ENCODE peak calls at places on chromosomes 16 and 17, in five cellular contexts. Y is fibroblast of lung, F is naive B cell, B is endodermal cell, I is Ammon's horn. N is an unnamed sample.

GRCh38 chr16:4313563-4314531 is 2.0 kb upstream of the GLIS2 start:
- DNase-seq in Y (peak), F (no peak), B (peak), I (no peak), N (no peak)

GRCh38 chr17:48262982-48263586 is 155.5 kb downstream of the SNX11 start:
- DNase-seq in Y (peak), F (no peak), B (no peak), I (no peak), N (no peak)

GRCh38 chr16:3458278-3458851 is 14.9 kb downstream of the NAA60 start:
- DNase-seq in Y (peak), F (no peak), B (peak), I (no peak), N (peak)

GRCh38 chr17:18916816-18917496 is 35.0 kb upstream of the SLC5A10 start:
- DNase-seq in Y (no peak), F (no peak), B (no peak), I (no peak), N (no peak)

GRCh38 chr17:73211745-73212144 is 18.9 kb downstream of the COG1 start:
- DNase-seq in Y (no peak), F (no peak), B (no peak), I (no peak), N (no peak)

GRCh38 chr16:12819126-12820117 is 15.7 kb upstream of the CPPED1 start:
- DNase-seq in Y (peak), F (peak), B (peak), I (peak), N (peak)

GRCh38 chr17:81015135-81015534 is 19.8 kb upstream of the BAIAP2 start:
- DNase-seq in Y (no peak), F (no peak), B (no peak), I (no peak), N (no peak)

GRCh38 chr16:10625595-10626357 is 45.4 kb upstream of the EMP2 start:
- DNase-seq in Y (peak), F (no peak), B (no peak), I (no peak), N (no peak)

GRCh38 chr17:42900460-42901331 is at the start of gene G6PC1:
- DNase-seq in Y (no peak), F (no peak), B (no peak), I (no peak), N (no peak)

GRCh38 chr16:85393674-85394510 is 219.2 kb upstream of the GSE1 start:
- DNase-seq in Y (peak), F (peak), B (peak), I (no peak), N (no peak)

GRCh38 chr16:46961373-46962353 is 11.8 kb downstream of the DNAJA2 start:
- DNase-seq in Y (no peak), F (peak), B (no peak), I (peak), N (no peak)

GRCh38 chr16:386641-387156 is 4.9 kb upstream of the PGAP6 start:
- DNase-seq in Y (peak), F (no peak), B (no peak), I (peak), N (peak)

GRCh38 chr17:5437721-5438317 is 1.1 kb downstream of the C1QBP start:
- DNase-seq in Y (no peak), F (no peak), B (no peak), I (no peak), N (no peak)

GRCh38 chr17:51853857-51854256 is 304.7 kb downstream of the CA10 start:
- DNase-seq in Y (no peak), F (no peak), B (no peak), I (no peak), N (peak)

GRCh38 chr16:67460961-67461360 is 20.0 kb downstream of the ATP6V0D1 start:
- DNase-seq in Y (no peak), F (no peak), B (no peak), I (no peak), N (no peak)

GRCh38 chr17:81160306-81160705 is 5.0 kb upstream of the PVALEF start:
- DNase-seq in Y (no peak), F (no peak), B (no peak), I (no peak), N (no peak)

GRCh38 chr16:20612551-20613470 is 36.6 kb upstream of the ACSM2B start:
- DNase-seq in Y (no peak), F (no peak), B (no peak), I (peak), N (peak)

GRCh38 chr17:3965123-3965800 is 1.0 kb upstream of the ATP2A3 start:
- DNase-seq in Y (peak), F (peak), B (peak), I (peak), N (peak)

GRCh38 chr16:31427441-31428276 is 501 bp downstream of the COX6A2 start:
- DNase-seq in Y (peak), F (peak), B (peak), I (peak), N (peak)

GRCh38 chr16:69276143-69277115 is 34.7 kb upstream of the VPS4A start:
- DNase-seq in Y (peak), F (no peak), B (no peak), I (peak), N (no peak)

GRCh38 chr16:55052335-55053070 is 121.8 kb downstream of the IRX5 start:
- DNase-seq in Y (no peak), F (no peak), B (peak), I (no peak), N (no peak)

GRCh38 chr17:9370464-9370863 is 205.2 kb downstream of the STX8 start:
- DNase-seq in Y (peak), F (no peak), B (no peak), I (no peak), N (peak)

GRCh38 chr17:44971776-44972483 is 3.8 kb upstream of the C1QL1 start:
- DNase-seq in Y (peak), F (no peak), B (peak), I (peak), N (no peak)

GRCh38 chr17:50147841-50148225 is 2.6 kb downstream of the PPP1R9B start:
- DNase-seq in Y (peak), F (no peak), B (no peak), I (no peak), N (no peak)

GRCh38 chr17:80146121-80147034 is 550 bp downstream of the EIF4A3 start:
- DNase-seq in Y (no peak), F (peak), B (peak), I (peak), N (peak)

GRCh38 chr17:17902357-17902756 is 65.6 kb upstream of the SREBF1 start:
- DNase-seq in Y (no peak), F (no peak), B (peak), I (no peak), N (no peak)

GRCh38 chr17:47287639-47288038 is 34.0 kb downstream of the ITGB3 start:
- DNase-seq in Y (no peak), F (no peak), B (no peak), I (no peak), N (no peak)

GRCh38 chr17:69997332-69997731 is 77.7 kb upstream of the KCNJ16 start:
- DNase-seq in Y (no peak), F (no peak), B (no peak), I (no peak), N (no peak)

GRCh38 chr16:63100082-63100481 is 1063.8 kb upstream of the CDH8 start:
- DNase-seq in Y (no peak), F (no peak), B (no peak), I (no peak), N (no peak)

GRCh38 chr16:87496101-87496801 is 3.4 kb upstream of the ZCCHC14 start:
- DNase-seq in Y (no peak), F (peak), B (no peak), I (no peak), N (no peak)

GRCh38 chr17:74527756-74528155 is 3.5 kb downstream of the CD300LB start:
- DNase-seq in Y (no peak), F (no peak), B (no peak), I (no peak), N (no peak)

GRCh38 chr16:30183961-30184429 is 593 bp downstream of the CORO1A start:
- DNase-seq in Y (no peak), F (peak), B (peak), I (peak), N (no peak)

GRCh38 chr17:79350516-79350915 is 260.3 kb downstream of the RBFOX3 start:
- DNase-seq in Y (no peak), F (no peak), B (no peak), I (no peak), N (no peak)

GRCh38 chr17:62859146-62859545 is 51.0 kb upstream of the MARCHF10 start:
- DNase-seq in Y (peak), F (no peak), B (no peak), I (no peak), N (no peak)

GRCh38 chr17:44826123-44826790 is 3.8 kb downstream of the GJC1 start:
- DNase-seq in Y (no peak), F (no peak), B (no peak), I (no peak), N (no peak)

GRCh38 chr16:65071371-65072311 is 50.2 kb downstream of the CDH11 start:
- DNase-seq in Y (peak), F (no peak), B (no peak), I (peak), N (peak)

GRCh38 chr16:89326721-89327120 is 109.2 kb downstream of the ZNF778 start:
- DNase-seq in Y (no peak), F (no peak), B (peak), I (no peak), N (no peak)

GRCh38 chr17:28908640-28909098 is 5.8 kb upstream of the DHRS13 start:
- DNase-seq in Y (peak), F (no peak), B (no peak), I (peak), N (no peak)